ENCODE peak calls at places on chromosomes 4 and X, in eight cellular contexts. E is ovary; J is body of pancreas; O is CD4-positive, alpha-beta memory T cell; Y is gastrocnemius medialis; N is mammary epithelial cell; L is prostate gland; G is pancreas. P is an unnamed sample. For H3K4me1, the result is how much of the 10 kb centered on the place peaks cover.

GRCh38 chrX:3690140-3690539 is 23.3 kb downstream of the PRKX start:
- DNase-seq in N (no peak), J (no peak), Y (no peak), G (no peak), E (no peak), O (no peak), L (no peak), P (no peak)

GRCh38 chrX:68232206-68232605 is 201.1 kb downstream of the OPHN1 start:
- DNase-seq in O (no peak), G (no peak), E (no peak), Y (no peak), N (peak), L (no peak), J (no peak), P (no peak)

GRCh38 chrX:136954930-136955329 is 74.4 kb upstream of the RBMX start:
- DNase-seq in E (no peak), L (no peak), G (no peak), N (peak), O (peak), Y (no peak), J (no peak), P (no peak)

GRCh38 chrX:40576291-40576690 is 4.5 kb upstream of the ATP6AP2 start:
- DNase-seq in N (no peak), L (no peak), J (no peak), Y (no peak), G (no peak), E (no peak), O (no peak), P (no peak)

GRCh38 chr4:106978046-106978774 is 57.9 kb downstream of the DKK2 start:
- DNase-seq in G (no peak), E (no peak), Y (no peak), N (no peak), J (no peak), O (no peak), L (no peak), P (no peak)

GRCh38 chr4:3353747-3354454 is 61.1 kb downstream of the RGS12 start:
- DNase-seq in O (no peak), Y (no peak), L (no peak), G (no peak), J (no peak), N (peak), E (no peak), P (no peak)

GRCh38 chrX:255923-256331 is 25.3 kb upstream of the PLCXD1 start:
- DNase-seq in E (no peak), Y (no peak), O (no peak), L (no peak), N (no peak), J (no peak), G (no peak), P (no peak)

GRCh38 chrX:118392726-118393125 is 46.8 kb downstream of the WDR44 start:
- DNase-seq in L (no peak), N (no peak), E (no peak), G (no peak), J (no peak), O (no peak), Y (no peak), P (no peak)

GRCh38 chr4:87399148-87399547 is 8.2 kb upstream of the HSD17B11 start:
- DNase-seq in O (no peak), J (peak), N (no peak), Y (no peak), G (no peak), L (no peak), E (no peak), P (no peak)

GRCh38 chr4:19381068-19381467 is 870.6 kb upstream of the SLIT2 start:
- DNase-seq in L (no peak), N (peak), E (no peak), G (no peak), Y (no peak), J (no peak), O (no peak), P (no peak)

GRCh38 chr4:16573181-16573580 is 325.3 kb downstream of the LDB2 start:
- DNase-seq in E (no peak), Y (no peak), O (no peak), J (no peak), N (no peak), L (no peak), G (no peak), P (no peak)

GRCh38 chr4:30103455-30103854 is 616.7 kb upstream of the PCDH7 start:
- DNase-seq in O (no peak), Y (no peak), G (no peak), J (no peak), N (peak), L (no peak), E (no peak), P (no peak)

GRCh38 chr4:8260656-8261111 is 8.9 kb upstream of the HTRA3 start:
- DNase-seq in Y (no peak), N (peak), J (peak), L (peak), O (no peak), E (peak), G (no peak), P (no peak)

GRCh38 chrX:109199726-109200125 is 282.2 kb downstream of the GUCY2F start:
- DNase-seq in G (no peak), J (no peak), N (peak), O (no peak), E (no peak), L (no peak), Y (no peak), P (no peak)

GRCh38 chr4:123807866-123808265 is 411.3 kb downstream of the SPRY1 start:
- DNase-seq in Y (no peak), G (no peak), N (no peak), E (no peak), J (no peak), O (no peak), L (no peak), P (no peak)

GRCh38 chrX:131907488-131908314 is 115.4 kb upstream of the STK26 start:
- DNase-seq in J (no peak), G (no peak), Y (no peak), L (no peak), N (no peak), E (no peak), O (no peak), P (no peak)

GRCh38 chr4:141786921-141787320 is 150.5 kb downstream of the IL15 start:
- DNase-seq in J (no peak), G (no peak), N (no peak), Y (no peak), E (no peak), O (no peak), L (no peak), P (no peak)

GRCh38 chr4:73891739-73892405 is 22.7 kb downstream of the CXCL1 start:
- DNase-seq in N (no peak), O (no peak), Y (no peak), G (peak), E (no peak), J (no peak), L (no peak), P (no peak)

GRCh38 chr4:142463195-142463594 is 382.9 kb downstream of the INPP4B start:
- DNase-seq in E (no peak), J (no peak), N (no peak), L (no peak), Y (no peak), G (no peak), O (no peak), P (no peak)

GRCh38 chrX:133402042-133402453 is 13.2 kb downstream of the GPC4 start:
- DNase-seq in G (no peak), O (no peak), N (peak), J (no peak), E (no peak), Y (no peak), L (no peak), P (no peak)

GRCh38 chrX:111492085-111492484 is 19.4 kb upstream of the SERTM2 start:
- DNase-seq in Y (no peak), O (no peak), G (no peak), J (no peak), L (no peak), N (no peak), E (no peak), P (no peak)

GRCh38 chr4:130074096-130074495 is 978.1 kb downstream of the C4orf33 start:
- DNase-seq in J (peak), G (peak), N (no peak), E (no peak), O (no peak), Y (no peak), L (no peak), P (no peak)

GRCh38 chrX:100410901-100411801 is 1.1 kb upstream of the PCDH19 start:
- DNase-seq in N (no peak), E (peak), G (no peak), J (no peak), O (no peak), L (no peak), Y (no peak), P (no peak)

GRCh38 chr4:142721187-142721586 is 124.9 kb downstream of the INPP4B start:
- DNase-seq in J (no peak), Y (no peak), N (peak), G (no peak), E (no peak), L (no peak), O (no peak), P (no peak)

GRCh38 chr4:7546152-7546808 is 111.5 kb upstream of the PSAPL1 start:
- DNase-seq in Y (no peak), G (no peak), J (no peak), N (no peak), E (no peak), L (no peak), O (no peak), P (no peak)

GRCh38 chr4:176193126-176193525 is 2.3 kb downstream of the SPATA4 start:
- DNase-seq in J (no peak), L (no peak), O (no peak), Y (no peak), E (no peak), N (peak), G (no peak), P (no peak)

GRCh38 chr4:68831642-68832041 is 15.8 kb downstream of the UGT2B10 start:
- DNase-seq in L (no peak), E (no peak), N (no peak), O (no peak), G (no peak), J (no peak), Y (no peak), P (no peak)

GRCh38 chr4:70741872-70742271 is 20.1 kb downstream of the RUFY3 start:
- DNase-seq in G (no peak), N (no peak), L (no peak), O (no peak), J (no peak), E (no peak), Y (no peak), P (no peak)

DNA sequence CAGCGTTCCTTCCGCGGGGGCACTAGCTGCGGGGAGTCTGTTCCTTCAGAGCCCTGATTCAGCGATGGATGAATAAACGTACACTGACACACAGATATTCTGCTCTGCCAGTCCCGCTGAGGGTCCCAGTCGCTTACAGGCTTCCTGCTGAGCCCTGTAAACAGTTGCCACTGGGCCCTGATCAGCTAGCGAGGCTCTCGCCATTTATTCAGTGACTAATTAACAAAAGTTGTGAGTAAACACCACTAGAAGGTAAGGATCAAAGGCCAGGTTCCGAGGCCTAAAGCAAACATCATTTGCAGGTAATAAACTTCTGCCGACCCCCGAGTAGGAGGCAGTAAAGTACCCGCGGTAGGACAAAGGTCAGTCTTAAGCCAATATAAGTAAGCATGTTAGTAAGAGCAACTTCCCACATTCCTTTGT is 442.6 kb upstream of the GALNT7 start:
- DNase-seq in Y (no peak), G (no peak), E (no peak), J (no peak), L (no peak), N (no peak), O (no peak), P (no peak)
- H3K4me3 ChIP-seq in Y (no peak), G (no peak), E (no peak), J (no peak), L (no peak), N (no peak), O (no peak), P (no peak)

DNA sequence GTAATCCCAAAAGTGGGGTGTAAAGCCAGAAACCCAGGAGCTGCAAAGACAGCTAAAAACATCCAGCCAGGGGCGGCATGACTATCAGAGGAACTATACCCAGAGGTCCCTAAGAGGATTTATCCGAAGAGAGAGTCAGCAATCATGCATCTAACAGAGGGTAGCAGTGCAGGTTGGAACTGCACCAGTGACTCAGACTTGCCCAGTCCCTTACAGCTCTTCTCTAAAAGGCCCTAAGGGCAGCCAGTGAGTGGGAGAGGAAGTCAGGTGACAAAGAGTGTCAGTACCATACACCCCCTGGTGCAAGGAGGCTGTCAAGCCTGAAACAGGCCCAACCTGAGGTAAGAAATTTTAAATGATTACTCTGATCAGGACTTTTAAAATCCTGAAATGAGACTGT is 88.1 kb downstream of the CAMK2D start:
- DNase-seq in J (no peak), L (no peak), Y (no peak), E (no peak), G (no peak), O (no peak), N (peak), P (no peak)
- H3K4me1 ChIP-seq in J (under half), L (under half), Y (half or more), E (under half), G (under half), O (under half), N (under half), P (half or more)

GRCh38 chr4:102354671-102355454 is 9.6 kb upstream of the SLC39A8 start:
- DNase-seq in Y (no peak), E (no peak), G (no peak), J (no peak), N (no peak), L (no peak), O (no peak), P (no peak)
- H3K4me3 ChIP-seq in Y (no peak), E (no peak), G (no peak), J (no peak), N (no peak), L (no peak), O (no peak), P (no peak)

DNA sequence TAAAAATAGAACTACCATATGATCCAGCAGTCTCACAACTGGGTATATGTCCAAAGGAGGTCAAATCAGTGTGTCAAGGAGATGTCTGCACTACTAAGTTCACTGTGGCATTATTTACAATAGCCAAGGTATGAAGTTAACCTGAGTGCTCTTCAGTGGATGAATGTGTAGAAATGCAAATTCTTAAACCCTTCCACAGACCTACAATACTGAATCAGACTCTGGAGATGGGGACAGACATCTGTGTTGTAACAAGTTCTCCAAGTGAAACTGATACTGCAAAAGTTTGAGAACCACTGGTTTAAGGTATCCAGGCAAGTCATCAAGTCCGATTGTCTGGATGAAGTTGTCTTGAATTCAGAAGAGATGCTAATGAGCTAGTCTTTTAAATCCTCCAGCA is 38.5 kb downstream of the SMAD1 start:
- DNase-seq in N (no peak), J (no peak), G (no peak), O (no peak), E (no peak), Y (no peak), L (no peak), P (no peak)
- H3K4me1 ChIP-seq in N (under half), J (under half), G (under half), O (under half), E (under half), Y (under half), L (under half), P (under half)

DNA sequence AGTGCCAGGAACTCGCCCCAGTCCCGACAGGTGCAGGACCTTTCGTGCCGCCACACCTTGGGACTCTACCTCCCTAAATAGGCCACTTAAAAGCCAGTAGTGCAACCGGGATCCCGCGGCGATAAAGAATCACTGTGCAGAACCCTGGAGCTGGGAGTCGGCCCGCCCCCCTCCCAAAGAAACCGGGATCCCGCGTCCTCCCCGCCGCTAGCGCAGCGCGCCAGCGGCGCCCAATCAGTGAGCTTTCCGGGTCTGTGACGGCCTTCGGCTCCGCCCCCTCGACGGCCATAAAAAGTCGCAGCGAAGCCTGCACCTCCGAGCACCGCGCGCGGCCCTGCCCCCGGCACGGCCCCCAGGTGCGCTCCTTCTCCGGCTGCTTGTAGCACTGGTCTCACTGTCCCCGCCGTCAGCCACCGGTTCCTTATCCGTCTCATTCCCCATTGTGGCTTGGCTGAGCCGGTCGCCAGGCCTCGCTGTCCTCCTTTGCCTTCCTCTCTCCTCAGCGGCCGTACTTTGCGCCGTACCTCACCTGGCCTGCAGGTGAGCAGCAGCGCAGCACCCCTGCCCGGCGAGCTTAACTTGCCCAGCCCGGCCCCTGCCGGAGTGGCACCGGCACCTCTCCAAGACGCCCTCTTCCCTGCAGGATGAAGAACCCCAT is at the start of gene LRAT:
- DNase-seq in L (peak), Y (no peak), G (peak), O (peak), J (peak), E (no peak), N (peak), P (peak)
- H3K4me3 ChIP-seq in L (peak), Y (peak), G (peak), O (peak), J (peak), E (peak), N (peak), P (peak)

DNA sequence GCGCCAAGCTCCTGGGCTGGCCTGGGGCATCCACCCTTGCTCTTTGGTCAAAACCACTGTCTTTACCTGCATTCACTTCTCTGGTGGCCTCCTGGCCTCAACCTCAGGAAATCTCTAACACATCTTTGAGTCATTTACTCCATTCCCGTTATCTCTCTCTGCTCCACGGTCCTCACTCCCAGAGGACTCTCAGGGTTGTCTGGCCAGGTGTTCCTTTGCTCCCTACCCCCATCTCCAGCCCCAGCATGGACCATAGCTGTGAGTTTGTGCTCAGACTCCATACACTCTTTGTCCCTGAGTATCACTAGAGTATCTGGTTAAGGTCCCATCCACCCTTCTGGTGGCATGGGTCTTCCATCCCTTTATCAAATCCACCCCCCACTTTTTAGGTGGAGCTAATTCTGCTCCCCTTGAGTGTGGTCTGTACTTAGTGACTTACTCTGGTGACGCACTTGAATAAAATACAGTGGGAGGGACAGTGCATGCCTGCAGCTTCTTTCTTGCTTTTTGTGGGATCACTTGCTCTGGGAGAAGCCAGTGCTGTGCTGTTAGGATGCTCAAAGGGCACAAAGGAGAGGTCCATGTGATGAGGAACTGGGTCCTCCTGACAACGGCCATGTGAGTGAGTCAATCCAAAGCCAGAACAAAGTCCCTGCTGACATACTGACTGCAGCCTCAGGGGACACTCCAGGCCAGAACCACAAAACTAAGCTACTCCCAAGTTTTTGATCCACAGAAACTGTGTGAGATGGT is 44.3 kb downstream of the IGFBP7 start:
- DNase-seq in E (no peak), Y (no peak), N (no peak), O (no peak), L (no peak), J (no peak), G (no peak), P (no peak)
- H3K4me1 ChIP-seq in E (under half), Y (under half), N (under half), O (under half), L (under half), J (under half), G (under half), P (half or more)

P was measured in left ventricle myocardium inferior.